ENCODE peak calls at places on chromosomes 13 and 19, in six cellular contexts. One of them, this sample, is unnamed.

GRCh38 chr13:24693862-24694471 is 13.8 kb downstream of the ATP12A start:
- DNase-seq in activated CD4-positive, CD25-positive, alpha-beta regulatory T cell treated with anti-CD3 and anti-CD28 coated beads, Interleukin-2, amount 50 U/mL, for 16 hours: no peak
- DNase-seq in brain microvascular endothelial cell: peak
- DNase-seq in NCI-H510A: peak
- DNase-seq in HuH-7.5: peak
- DNase-seq in activated T-cell treated with anti-CD3 and anti-CD28 coated beads, Interleukin-2, amount 50 U/mL, for 72 hours: peak
- DNase-seq in this sample: peak

GRCh38 chr13:42114278-42114677 is 65.8 kb downstream of the DGKH start:
- DNase-seq in activated T-cell treated with anti-CD3 and anti-CD28 coated beads, Interleukin-2, amount 50 U/mL, for 72 hours: no peak
- DNase-seq in activated CD4-positive, CD25-positive, alpha-beta regulatory T cell treated with anti-CD3 and anti-CD28 coated beads, Interleukin-2, amount 50 U/mL, for 16 hours: no peak
- DNase-seq in brain microvascular endothelial cell: no peak
- DNase-seq in HuH-7.5: no peak
- DNase-seq in NCI-H510A: no peak
- DNase-seq in this sample: no peak

GRCh38 chr19:7109678-7110289 is 40.3 kb downstream of the ZNF557 start:
- DNase-seq in brain microvascular endothelial cell: peak
- DNase-seq in HuH-7.5: peak
- DNase-seq in NCI-H510A: no peak
- DNase-seq in activated T-cell treated with anti-CD3 and anti-CD28 coated beads, Interleukin-2, amount 50 U/mL, for 72 hours: no peak
- DNase-seq in activated CD4-positive, CD25-positive, alpha-beta regulatory T cell treated with anti-CD3 and anti-CD28 coated beads, Interleukin-2, amount 50 U/mL, for 16 hours: no peak
- DNase-seq in this sample: no peak

GRCh38 chr13:100363351-100363750 is 225.2 kb downstream of the GGACT start:
- DNase-seq in brain microvascular endothelial cell: peak
- DNase-seq in NCI-H510A: no peak
- DNase-seq in activated CD4-positive, CD25-positive, alpha-beta regulatory T cell treated with anti-CD3 and anti-CD28 coated beads, Interleukin-2, amount 50 U/mL, for 16 hours: no peak
- DNase-seq in activated T-cell treated with anti-CD3 and anti-CD28 coated beads, Interleukin-2, amount 50 U/mL, for 72 hours: no peak
- DNase-seq in HuH-7.5: no peak
- DNase-seq in this sample: no peak

GRCh38 chr13:45838171-45838745 is 13.3 kb downstream of the SIAH3 start:
- DNase-seq in brain microvascular endothelial cell: no peak
- DNase-seq in activated CD4-positive, CD25-positive, alpha-beta regulatory T cell treated with anti-CD3 and anti-CD28 coated beads, Interleukin-2, amount 50 U/mL, for 16 hours: no peak
- DNase-seq in HuH-7.5: no peak
- DNase-seq in NCI-H510A: no peak
- DNase-seq in activated T-cell treated with anti-CD3 and anti-CD28 coated beads, Interleukin-2, amount 50 U/mL, for 72 hours: no peak
- DNase-seq in this sample: no peak

GRCh38 chr13:66405908-66406802 is 824.0 kb downstream of the PCDH9 start:
- DNase-seq in HuH-7.5: no peak
- DNase-seq in brain microvascular endothelial cell: peak
- DNase-seq in activated CD4-positive, CD25-positive, alpha-beta regulatory T cell treated with anti-CD3 and anti-CD28 coated beads, Interleukin-2, amount 50 U/mL, for 16 hours: no peak
- DNase-seq in activated T-cell treated with anti-CD3 and anti-CD28 coated beads, Interleukin-2, amount 50 U/mL, for 72 hours: no peak
- DNase-seq in NCI-H510A: no peak
- DNase-seq in this sample: no peak

GRCh38 chr19:38685666-38686529 is 38.4 kb downstream of the ACTN4 start:
- DNase-seq in activated T-cell treated with anti-CD3 and anti-CD28 coated beads, Interleukin-2, amount 50 U/mL, for 72 hours: no peak
- DNase-seq in activated CD4-positive, CD25-positive, alpha-beta regulatory T cell treated with anti-CD3 and anti-CD28 coated beads, Interleukin-2, amount 50 U/mL, for 16 hours: no peak
- DNase-seq in HuH-7.5: no peak
- DNase-seq in brain microvascular endothelial cell: peak
- DNase-seq in NCI-H510A: no peak
- DNase-seq in this sample: no peak

GRCh38 chr13:73835138-73835721 is 299.0 kb downstream of the KLF12 start:
- DNase-seq in activated T-cell treated with anti-CD3 and anti-CD28 coated beads, Interleukin-2, amount 50 U/mL, for 72 hours: no peak
- DNase-seq in NCI-H510A: no peak
- DNase-seq in HuH-7.5: no peak
- DNase-seq in activated CD4-positive, CD25-positive, alpha-beta regulatory T cell treated with anti-CD3 and anti-CD28 coated beads, Interleukin-2, amount 50 U/mL, for 16 hours: no peak
- DNase-seq in brain microvascular endothelial cell: no peak
- DNase-seq in this sample: no peak

GRCh38 chr13:31962661-31963345 is 68.8 kb upstream of the FRY start:
- DNase-seq in NCI-H510A: no peak
- DNase-seq in HuH-7.5: no peak
- DNase-seq in brain microvascular endothelial cell: peak
- DNase-seq in activated CD4-positive, CD25-positive, alpha-beta regulatory T cell treated with anti-CD3 and anti-CD28 coated beads, Interleukin-2, amount 50 U/mL, for 16 hours: no peak
- DNase-seq in activated T-cell treated with anti-CD3 and anti-CD28 coated beads, Interleukin-2, amount 50 U/mL, for 72 hours: no peak
- DNase-seq in this sample: no peak

GRCh38 chr19:51977346-51977745 is 9.3 kb downstream of the ZNF350 start:
- DNase-seq in HuH-7.5: no peak
- DNase-seq in brain microvascular endothelial cell: no peak
- DNase-seq in NCI-H510A: no peak
- DNase-seq in activated CD4-positive, CD25-positive, alpha-beta regulatory T cell treated with anti-CD3 and anti-CD28 coated beads, Interleukin-2, amount 50 U/mL, for 16 hours: no peak
- DNase-seq in activated T-cell treated with anti-CD3 and anti-CD28 coated beads, Interleukin-2, amount 50 U/mL, for 72 hours: no peak
- DNase-seq in this sample: no peak

GRCh38 chr19:4650159-4650558 is 10.8 kb downstream of the TNFAIP8L1 start:
- DNase-seq in HuH-7.5: no peak
- DNase-seq in activated T-cell treated with anti-CD3 and anti-CD28 coated beads, Interleukin-2, amount 50 U/mL, for 72 hours: no peak
- DNase-seq in brain microvascular endothelial cell: no peak
- DNase-seq in NCI-H510A: no peak
- DNase-seq in activated CD4-positive, CD25-positive, alpha-beta regulatory T cell treated with anti-CD3 and anti-CD28 coated beads, Interleukin-2, amount 50 U/mL, for 16 hours: no peak
- DNase-seq in this sample: no peak

GRCh38 chr13:110989331-110989730 is 74.5 kb upstream of the ANKRD10 start:
- DNase-seq in HuH-7.5: no peak
- DNase-seq in activated CD4-positive, CD25-positive, alpha-beta regulatory T cell treated with anti-CD3 and anti-CD28 coated beads, Interleukin-2, amount 50 U/mL, for 16 hours: no peak
- DNase-seq in NCI-H510A: no peak
- DNase-seq in activated T-cell treated with anti-CD3 and anti-CD28 coated beads, Interleukin-2, amount 50 U/mL, for 72 hours: no peak
- DNase-seq in brain microvascular endothelial cell: peak
- DNase-seq in this sample: no peak

GRCh38 chr13:20197361-20197834 is 4.7 kb upstream of the GJB2 start:
- DNase-seq in brain microvascular endothelial cell: no peak
- DNase-seq in activated T-cell treated with anti-CD3 and anti-CD28 coated beads, Interleukin-2, amount 50 U/mL, for 72 hours: peak
- DNase-seq in activated CD4-positive, CD25-positive, alpha-beta regulatory T cell treated with anti-CD3 and anti-CD28 coated beads, Interleukin-2, amount 50 U/mL, for 16 hours: no peak
- DNase-seq in NCI-H510A: no peak
- DNase-seq in HuH-7.5: peak
- DNase-seq in this sample: no peak

GRCh38 chr19:43726736-43727592 is 11.1 kb downstream of the IRGC start:
- DNase-seq in NCI-H510A: no peak
- DNase-seq in HuH-7.5: no peak
- DNase-seq in activated T-cell treated with anti-CD3 and anti-CD28 coated beads, Interleukin-2, amount 50 U/mL, for 72 hours: no peak
- DNase-seq in activated CD4-positive, CD25-positive, alpha-beta regulatory T cell treated with anti-CD3 and anti-CD28 coated beads, Interleukin-2, amount 50 U/mL, for 16 hours: no peak
- DNase-seq in brain microvascular endothelial cell: no peak
- DNase-seq in this sample: no peak

GRCh38 chr13:99197257-99197651 is 3.4 kb upstream of the UBAC2 start:
- DNase-seq in HuH-7.5: no peak
- DNase-seq in NCI-H510A: peak
- DNase-seq in activated T-cell treated with anti-CD3 and anti-CD28 coated beads, Interleukin-2, amount 50 U/mL, for 72 hours: no peak
- DNase-seq in brain microvascular endothelial cell: no peak
- DNase-seq in activated CD4-positive, CD25-positive, alpha-beta regulatory T cell treated with anti-CD3 and anti-CD28 coated beads, Interleukin-2, amount 50 U/mL, for 16 hours: no peak
- DNase-seq in this sample: peak

GRCh38 chr13:39822437-39822836 is 167.0 kb downstream of the COG6 start:
- DNase-seq in activated T-cell treated with anti-CD3 and anti-CD28 coated beads, Interleukin-2, amount 50 U/mL, for 72 hours: no peak
- DNase-seq in activated CD4-positive, CD25-positive, alpha-beta regulatory T cell treated with anti-CD3 and anti-CD28 coated beads, Interleukin-2, amount 50 U/mL, for 16 hours: no peak
- DNase-seq in brain microvascular endothelial cell: peak
- DNase-seq in HuH-7.5: no peak
- DNase-seq in NCI-H510A: no peak
- DNase-seq in this sample: no peak